ENCODE peak calls at places on chromosome 12, in four cellular contexts. H is A549, P is HepG2, K is K562. A is an unnamed sample.

GRCh38 chr12:95169368-95169767 is 47.9 kb downstream of the FGD6 start:
- DNase-seq in H (peak; percentile 89), P (peak; percentile 80), K (peak; percentile 32), A (no peak)

GRCh38 chr12:48169011-48169410 is 11.7 kb upstream of the ASB8 start:
- DNase-seq in H (no peak), P (no peak), K (no peak), A (no peak)

GRCh38 chr12:90090929-90091651 is 382.5 kb upstream of the ATP2B1 start:
- DNase-seq in H (peak; percentile 97), P (no peak), K (no peak), A (no peak)

GRCh38 chr12:66662729-66663128 is 16.1 kb downstream of the GRIP1 start:
- DNase-seq in H (no peak), P (no peak), K (no peak), A (no peak)

GRCh38 chr12:51896236-51896635 is 8.3 kb downstream of the ANKRD33 start:
- DNase-seq in H (no peak), P (no peak), K (peak; percentile 47), A (no peak)

GRCh38 chr12:127722651-127723050 is 544.3 kb upstream of the TMEM132C start:
- DNase-seq in H (no peak), P (no peak), K (no peak), A (no peak)

GRCh38 chr12:65699251-65699650 is 125.0 kb upstream of the HMGA2 start:
- DNase-seq in H (peak; percentile 39), P (no peak), K (no peak), A (no peak)

GRCh38 chr12:127070512-127071157 is 1196.3 kb upstream of the TMEM132C start:
- DNase-seq in H (no peak), P (no peak), K (no peak), A (no peak)

GRCh38 chr12:110917961-110918360 is 2.4 kb downstream of the MYL2 start:
- DNase-seq in H (no peak), P (no peak), K (no peak), A (no peak)

GRCh38 chr12:66822961-66823360 is 144.1 kb upstream of the GRIP1 start:
- DNase-seq in H (no peak), P (no peak), K (no peak), A (no peak)

GRCh38 chr12:129202109-129202814 is 349.0 kb downstream of the GLT1D1 start:
- DNase-seq in H (no peak), P (no peak), K (peak; percentile 54), A (no peak)

GRCh38 chr12:71071466-71072097 is 86.2 kb downstream of the TSPAN8 start:
- DNase-seq in H (no peak), P (no peak), K (no peak), A (no peak)

GRCh38 chr12:103800252-103800771 is 40.7 kb downstream of the NT5DC3 start:
- DNase-seq in H (peak; percentile 30), P (peak; percentile 47), K (peak; percentile 32), A (no peak)

GRCh38 chr12:118467576-118467975 is 91.2 kb downstream of the SUDS3 start:
- DNase-seq in H (no peak), P (no peak), K (no peak), A (no peak)

GRCh38 chr12:51391047-51391837 is at the start of gene GALNT6:
- DNase-seq in H (no peak), P (no peak), K (peak; percentile 91), A (peak; percentile 79)

GRCh38 chr12:79251356-79251755 is 386.8 kb downstream of the SYT1 start:
- DNase-seq in H (no peak), P (no peak), K (no peak), A (no peak)

GRCh38 chr12:40144023-40144422 is 38.1 kb upstream of the SLC2A13 start:
- DNase-seq in H (no peak), P (no peak), K (no peak), A (no peak)

GRCh38 chr12:103269962-103270361 is 225.8 kb downstream of the C12orf42 start:
- DNase-seq in H (no peak), P (no peak), K (no peak), A (no peak)

GRCh38 chr12:82725741-82726140 is 39.0 kb downstream of the TMTC2 start:
- DNase-seq in H (no peak), P (no peak), K (no peak), A (no peak)

GRCh38 chr12:45354399-45354798 is 138.5 kb downstream of the ANO6 start:
- DNase-seq in H (peak; percentile 18), P (no peak), K (no peak), A (no peak)

GRCh38 chr12:84038241-84038640 is 874.4 kb downstream of the SLC6A15 start:
- DNase-seq in H (no peak), P (no peak), K (no peak), A (peak; percentile 30)

GRCh38 chr12:45966486-45966885 is 23.9 kb downstream of the SCAF11 start:
- DNase-seq in H (peak; percentile 17), P (peak; percentile 11), K (no peak), A (no peak)

DNA sequence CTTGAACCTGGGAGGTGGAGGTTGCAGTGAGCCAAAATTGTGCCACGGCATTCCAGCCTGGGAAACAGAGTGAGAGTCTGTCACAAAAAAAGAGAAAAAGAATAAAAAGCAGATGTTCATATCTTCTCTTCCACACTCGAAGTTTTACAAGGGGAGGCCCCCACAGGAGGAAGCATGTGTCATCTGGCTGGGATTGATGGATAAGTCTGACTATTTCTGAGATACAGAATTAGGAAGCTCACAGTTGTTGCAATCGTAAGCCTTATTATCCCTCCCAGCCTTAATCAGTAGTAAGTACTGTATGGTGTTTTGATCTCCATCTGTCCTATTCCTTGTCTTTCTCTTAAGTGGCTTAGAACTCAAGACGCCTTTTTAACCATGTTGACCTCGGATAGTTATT is 31.9 kb upstream of the RASSF8 start:
- DNase-seq in H (no peak), P (no peak), K (no peak), A (no peak)
- TF ChIP-seq HMGXB4 in H (no peak), P (no peak), K (no peak), A (no peak)

GRCh38 chr12:53062977-53063707 is 13.3 kb downstream of the TNS2 start:
- DNase-seq in H (no peak), P (no peak), K (no peak), A (peak; percentile 9)

GRCh38 chr12:53065470-53065869 is 13.7 kb downstream of the SPRYD3 start:
- DNase-seq in H (no peak), P (no peak), K (no peak), A (peak; percentile 8)

GRCh38 chr12:53062011-53062961 is 12.4 kb downstream of the TNS2 start:
- DNase-seq in H (no peak), P (no peak), K (no peak), A (no peak)

GRCh38 chr12:53064613-53065415 is 14.4 kb downstream of the SPRYD3 start:
- DNase-seq in H (no peak), P (no peak), K (no peak), A (peak; percentile 4)

DNA sequence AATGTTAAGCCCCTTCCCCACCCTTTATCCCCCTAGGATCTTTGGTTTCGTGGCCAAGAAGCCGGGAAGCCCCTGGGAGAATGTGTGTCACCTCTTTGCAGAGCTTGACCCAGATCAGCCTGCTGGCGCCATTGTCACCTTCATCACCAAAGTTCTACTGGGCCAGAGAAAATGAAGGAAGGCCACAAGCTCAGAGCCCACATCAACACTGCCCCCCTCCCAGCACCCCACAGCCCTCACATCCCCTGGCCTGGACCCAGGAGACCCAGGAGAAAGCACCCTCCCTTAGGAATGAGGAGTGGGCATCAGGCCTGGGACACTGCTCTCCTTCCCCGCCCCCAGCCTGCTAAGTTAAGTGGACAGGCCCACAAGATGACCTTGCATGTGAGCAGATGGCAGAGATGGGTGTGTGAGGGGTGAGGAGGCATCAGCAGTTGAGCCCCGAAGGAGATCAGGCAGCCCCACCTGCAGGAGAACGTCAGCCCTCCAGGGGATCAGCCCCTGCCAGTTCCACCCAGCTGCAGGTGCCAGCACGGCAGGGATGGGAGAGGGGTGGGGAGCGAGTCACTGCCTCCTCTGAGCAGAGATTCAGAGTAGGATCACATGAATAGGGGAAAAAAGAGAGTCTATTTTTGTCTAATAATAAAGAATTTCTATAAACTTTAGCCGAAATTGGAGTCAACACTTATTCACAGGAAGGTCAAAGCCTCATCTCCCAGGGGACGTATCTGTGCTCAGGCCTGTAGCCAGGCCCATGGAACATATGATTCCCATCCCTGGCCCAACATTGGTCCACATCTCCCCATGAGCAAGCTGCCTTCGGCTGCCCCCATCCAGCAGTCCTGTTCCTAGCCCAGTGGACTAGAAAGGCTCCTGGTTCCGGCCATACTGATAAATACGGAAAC is 14.1 kb downstream of the TNS2 start:
- DNase-seq in H (no peak), P (no peak), K (no peak), A (peak; percentile 9)
- TF ChIP-seq HMGXB4 in H (no peak), P (no peak), K (no peak), A (no peak)

DNA sequence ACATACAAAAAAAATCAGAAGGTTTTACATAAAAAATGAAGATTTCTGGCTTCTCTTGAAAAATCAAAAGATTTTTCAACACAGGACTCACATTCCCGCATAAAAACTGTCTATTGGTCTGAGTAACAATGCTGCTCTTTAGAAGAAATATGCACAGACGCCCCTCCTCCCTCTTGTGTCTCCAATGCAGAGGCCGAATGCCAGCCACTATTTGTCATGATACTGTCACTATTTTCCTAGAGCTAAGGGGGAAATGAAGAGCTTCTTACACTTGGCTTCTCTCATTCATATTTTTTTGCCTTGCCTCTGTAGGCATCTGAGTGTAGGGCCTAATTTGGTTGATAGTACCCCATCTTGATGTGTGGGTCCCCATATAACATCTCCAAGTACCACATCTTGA is 98.0 kb downstream of the BBS10 start:
- DNase-seq in H (no peak), P (no peak), K (no peak), A (no peak)
- TF ChIP-seq HMGXB4 in H (no peak), P (no peak), K (no peak), A (no peak)

GRCh38 chr12:131699434-131699833 is 11.5 kb upstream of the SFSWAP start:
- DNase-seq in H (no peak), P (no peak), K (no peak), A (no peak)
- TF ChIP-seq HMGXB4 in H (no peak), P (no peak), K (no peak), A (no peak)

DNA sequence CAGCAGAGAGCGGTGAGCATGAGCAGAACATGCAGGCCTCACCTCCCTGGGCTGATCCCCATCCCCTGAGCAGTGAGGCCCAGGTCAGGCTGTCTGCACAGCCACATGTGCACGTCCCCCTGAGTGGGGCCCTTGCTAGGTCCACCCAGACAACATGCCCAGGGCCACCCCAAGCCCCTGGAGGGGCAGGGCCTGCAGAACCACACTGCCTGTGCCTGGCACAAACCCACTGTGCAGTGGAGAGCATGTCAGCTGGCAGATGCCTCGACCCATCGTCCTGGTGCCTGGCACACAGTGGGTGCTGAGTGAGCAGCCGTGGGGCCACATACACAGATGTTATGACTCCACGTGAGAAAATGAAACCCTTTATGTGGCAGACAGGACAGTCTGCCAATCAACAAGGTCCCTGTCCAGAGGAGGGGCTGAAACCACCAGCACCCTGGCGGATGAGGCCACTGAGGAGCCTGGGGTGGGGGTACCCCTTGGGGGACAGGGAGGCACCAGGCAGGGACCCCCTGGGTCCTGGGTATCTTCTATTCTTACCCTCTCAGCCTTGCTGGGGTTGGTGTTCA is 8.3 kb downstream of the ANHX start:
- DNase-seq in H (no peak), P (no peak), K (no peak), A (no peak)
- TF ChIP-seq HMGXB4 in H (no peak), P (no peak), K (no peak), A (no peak)

GRCh38 chr12:2673966-2674810 is 120.6 kb upstream of the FKBP4 start:
- DNase-seq in H (peak; percentile 24), P (no peak), K (peak; percentile 19), A (peak; percentile 61)
- TF ChIP-seq HMGXB4 in H (no peak), P (no peak), K (no peak), A (no peak)

GRCh38 chr12:113198286-113198685 is 12.8 kb downstream of the RITA1 start:
- DNase-seq in H (no peak), P (no peak), K (peak; percentile 15), A (no peak)
- TF ChIP-seq HMGXB4 in H (no peak), P (no peak), K (no peak), A (no peak)

GRCh38 chr12:2753536-2753935 is 41.2 kb upstream of the FKBP4 start:
- DNase-seq in H (no peak), P (no peak), K (no peak), A (peak; percentile 21)
- TF ChIP-seq HMGXB4 in H (no peak), P (no peak), K (no peak), A (no peak)